ENCODE peak calls at places on chromosomes 5 and 9, in five cellular contexts. H, E, Z, B and X are unnamed samples.
A peak's percentile ranks its signal among the peaks of the same experiment; 100 is the strongest.

GRCh38 chr9:96818535-96818934 is 35.8 kb downstream of the ZNF782 start:
- DNase-seq in B (no peak), Z (no peak), E (peak; percentile 17), H (no peak), X (no peak)

GRCh38 chr9:89776795-89777194 is 172.0 kb downstream of the GADD45G start:
- DNase-seq in B (no peak), Z (no peak), E (no peak), H (no peak), X (no peak)

GRCh38 chr9:113876806-113877236 is 712 bp downstream of the ZNF618 start:
- DNase-seq in H (no peak), Z (no peak), B (no peak), E (no peak), X (peak; percentile 22)

GRCh38 chr9:35906923-35907699 is 1.1 kb downstream of the HRCT1 start:
- DNase-seq in E (peak; percentile 61), B (no peak), Z (no peak), H (no peak), X (peak; percentile 65)

GRCh38 chr9:84670801-84671153 is 1.2 kb downstream of the NTRK2 start:
- DNase-seq in E (no peak), H (no peak), Z (no peak), B (no peak), X (no peak)

GRCh38 chr5:79837707-79838620 is 148.3 kb downstream of the CMYA5 start:
- DNase-seq in B (no peak), H (no peak), E (no peak), Z (no peak), X (no peak)

GRCh38 chr9:120735009-120735408 is 20.7 kb upstream of the MEGF9 start:
- DNase-seq in E (no peak), B (no peak), Z (no peak), H (no peak), X (no peak)

GRCh38 chr5:108379722-108380530 is 2.0 kb downstream of the FBXL17 start:
- DNase-seq in H (no peak), B (no peak), Z (peak; percentile 44), E (no peak), X (no peak)

GRCh38 chr5:128825826-128826225 is 139.5 kb upstream of the SLC27A6 start:
- DNase-seq in H (no peak), Z (no peak), B (no peak), E (peak; percentile 3), X (no peak)

GRCh38 chr5:126878085-126878484 is 101.1 kb downstream of the LMNB1 start:
- DNase-seq in H (no peak), B (no peak), E (no peak), Z (no peak), X (no peak)

GRCh38 chr5:32443541-32444190 is 874 bp downstream of the ZFR start:
- DNase-seq in B (no peak), H (peak; percentile 61), Z (peak; percentile 63), E (peak; percentile 41), X (peak; percentile 25)

GRCh38 chr9:132609829-132610228 is 27.4 kb downstream of the BARHL1 start:
- DNase-seq in H (no peak), E (peak; percentile 54), B (no peak), Z (no peak), X (no peak)

GRCh38 chr5:36029914-36030313 is 36.8 kb downstream of the UGT3A2 start:
- DNase-seq in E (no peak), H (no peak), Z (no peak), B (no peak), X (no peak)

GRCh38 chr5:56270058-56270457 is 36.9 kb upstream of the ANKRD55 start:
- DNase-seq in Z (no peak), H (no peak), B (no peak), E (peak; percentile 35), X (no peak)

GRCh38 chr5:76283670-76284069 is 119.4 kb upstream of the IQGAP2 start:
- DNase-seq in E (peak; percentile 88), B (no peak), H (no peak), Z (no peak), X (no peak)

GRCh38 chr9:26261503-26262330 is 583.5 kb upstream of the TUSC1 start:
- DNase-seq in E (peak; percentile 64), H (no peak), B (no peak), Z (no peak), X (no peak)

GRCh38 chr9:135961277-135961705 is at the start of gene UBAC1:
- DNase-seq in E (peak; percentile 91), H (peak; percentile 100), Z (peak; percentile 95), B (peak; percentile 79), X (peak; percentile 63)

GRCh38 chr9:30280229-30280900 is 2104.1 kb upstream of the ACO1 start:
- DNase-seq in Z (no peak), B (no peak), H (no peak), E (no peak), X (no peak)

GRCh38 chr9:131627846-131628820 is 82.8 kb downstream of the PRRT1B start:
- DNase-seq in Z (peak; percentile 93), H (no peak), B (no peak), E (no peak), X (no peak)

GRCh38 chr5:153445875-153446567 is 44.4 kb upstream of the GRIA1 start:
- DNase-seq in E (peak; percentile 17), B (peak; percentile 50), H (no peak), Z (no peak), X (peak; percentile 60)

GRCh38 chr9:135525241-135526088 is 4.2 kb downstream of the LCN1 start:
- DNase-seq in Z (peak; percentile 23), B (no peak), E (no peak), H (no peak), X (no peak)

GRCh38 chr9:108618906-108619550 is 236.8 kb downstream of the ACTL7B start:
- DNase-seq in Z (no peak), B (no peak), E (peak; percentile 28), H (no peak), X (no peak)

GRCh38 chr5:139012170-139012569 is 137.0 kb upstream of the LRRTM2 start:
- DNase-seq in B (no peak), Z (no peak), H (no peak), E (no peak), X (no peak)

GRCh38 chr9:90300901-90301688 is 341.5 kb downstream of the DIRAS2 start:
- DNase-seq in H (no peak), E (peak; percentile 86), Z (no peak), B (peak; percentile 23), X (peak; percentile 12)